ENCODE peak calls at places on chromosomes 5 and 9, in five cellular contexts. T is brain pericyte, R is B cell, S is COR-L47, J is foreskin fibroblast. W is an unnamed sample.

GRCh38 chr5:175738595-175739133 is 80.8 kb downstream of the HRH2 start:
- DNase-seq in R (no peak), T (no peak), S (no peak), J (no peak), W (no peak)

GRCh38 chr5:56512314-56512996 is 279.3 kb upstream of the ANKRD55 start:
- DNase-seq in T (no peak), R (no peak), J (no peak), S (no peak), W (no peak)

GRCh38 chr5:39656600-39656999 is 231.8 kb upstream of the DAB2 start:
- DNase-seq in T (no peak), S (no peak), J (no peak), R (no peak), W (no peak)

GRCh38 chr5:96427823-96428222 is 5.2 kb downstream of the PCSK1 start:
- DNase-seq in T (no peak), J (no peak), S (no peak), R (no peak), W (no peak)

GRCh38 chr5:32170303-32171170 is 3.6 kb downstream of the GOLPH3 start:
- DNase-seq in T (no peak), S (peak), J (peak), R (no peak), W (no peak)

GRCh38 chr5:64854855-64855254 is 86.1 kb downstream of the CWC27 start:
- DNase-seq in J (no peak), R (no peak), S (no peak), T (no peak), W (no peak)

GRCh38 chr9:111916234-111916645 is 19.6 kb downstream of the UGCG start:
- DNase-seq in T (no peak), R (no peak), S (no peak), J (no peak), W (no peak)

GRCh38 chr9:29211681-29212589 is 1638.7 kb upstream of the C9orf72 start:
- DNase-seq in R (peak), J (peak), S (peak), T (no peak), W (no peak)

GRCh38 chr9:113712053-113712452 is 164.1 kb upstream of the ZNF618 start:
- DNase-seq in J (no peak), T (peak), R (no peak), S (no peak), W (no peak)

GRCh38 chr5:134438641-134439621 is 27.2 kb upstream of the CDKN2AIPNL start:
- DNase-seq in S (no peak), J (peak), T (no peak), R (no peak), W (no peak)